ENCODE peak calls at places on chromosome 21, in six cellular contexts. Q is CD8-positive, alpha-beta T cell; M is foreskin fibroblast; P is thoracic aorta; O is PC-3; X is neural progenitor cell. J is an unnamed sample.

GRCh38 chr21:40043423-40043822 is 176.2 kb downstream of the PCP4 start:
- DNase-seq in Q (no peak), M (no peak), P (no peak), O (no peak), X (no peak), J (no peak)

GRCh38 chr21:33105088-33105487 is 35.1 kb downstream of the OLIG1 start:
- DNase-seq in Q (no peak), M (no peak), P (no peak), O (no peak), X (no peak), J (no peak)

GRCh38 chr21:32962286-32962685 is 63.4 kb upstream of the OLIG2 start:
- DNase-seq in Q (no peak), M (no peak), P (no peak), O (no peak), X (peak), J (no peak)

GRCh38 chr21:15301014-15301413 is 236.2 kb upstream of the NRIP1 start:
- DNase-seq in Q (no peak), M (no peak), P (no peak), O (no peak), X (peak), J (no peak)

GRCh38 chr21:45899317-45900033 is 82.1 kb upstream of the COL6A1 start:
- DNase-seq in Q (no peak), M (no peak), P (no peak), O (no peak), X (no peak), J (no peak)

GRCh38 chr21:28871388-28872015 is 121.2 kb downstream of the LTN1 start:
- DNase-seq in Q (no peak), M (peak), P (no peak), O (no peak), X (no peak), J (no peak)

GRCh38 chr21:34913786-34914185 is 135.3 kb downstream of the RUNX1 start:
- DNase-seq in Q (no peak), M (peak), P (no peak), O (no peak), X (no peak), J (no peak)

GRCh38 chr21:15731243-15731613 is 1.4 kb downstream of the USP25 start:
- DNase-seq in Q (no peak), M (no peak), P (no peak), O (peak), X (no peak), J (no peak)

GRCh38 chr21:42550817-42551216 is 37.2 kb downstream of the SLC37A1 start:
- DNase-seq in Q (no peak), M (no peak), P (no peak), O (no peak), X (no peak), J (no peak)

GRCh38 chr21:42733874-42734273 is 80.5 kb downstream of the PDE9A start:
- DNase-seq in Q (no peak), M (no peak), P (no peak), O (no peak), X (no peak), J (no peak)

GRCh38 chr21:34558960-34559631 is 47.1 kb upstream of the KCNE1 start:
- DNase-seq in Q (no peak), M (no peak), P (no peak), O (no peak), X (no peak), J (no peak)

GRCh38 chr21:27807596-27807995 is 840.7 kb upstream of the ADAMTS5 start:
- DNase-seq in Q (no peak), M (no peak), P (no peak), O (peak), X (no peak), J (no peak)

GRCh38 chr21:18030248-18030647 is 211.1 kb upstream of the C21orf91 start:
- DNase-seq in Q (no peak), M (no peak), P (no peak), O (peak), X (no peak), J (no peak)

GRCh38 chr21:37784591-37785318 is 131.5 kb downstream of the KCNJ6 start:
- DNase-seq in Q (no peak), M (peak), P (no peak), O (no peak), X (no peak), J (no peak)

GRCh38 chr21:40905251-40905650 is 58.3 kb upstream of the DSCAM start:
- DNase-seq in Q (no peak), M (no peak), P (no peak), O (no peak), X (no peak), J (no peak)

GRCh38 chr21:17949395-17949794 is 130.2 kb upstream of the C21orf91 start:
- DNase-seq in Q (no peak), M (no peak), P (no peak), O (no peak), X (no peak), J (no peak)

GRCh38 chr21:33089439-33089838 is 19.5 kb downstream of the OLIG1 start:
- DNase-seq in Q (no peak), M (no peak), P (no peak), O (peak), X (no peak), J (no peak)

GRCh38 chr21:46634966-46635323 is 529 bp upstream of the PRMT2 start:
- DNase-seq in Q (no peak), M (peak), P (peak), O (peak), X (peak), J (peak)

GRCh38 chr21:42308914-42309752 is 6.1 kb downstream of the TFF3 start:
- DNase-seq in Q (no peak), M (no peak), P (no peak), O (peak), X (no peak), J (no peak)

GRCh38 chr21:34335316-34335715 is 28.5 kb upstream of the KCNE2 start:
- DNase-seq in Q (no peak), M (peak), P (no peak), O (no peak), X (peak), J (no peak)

GRCh38 chr21:41494242-41494641 is 13.7 kb downstream of the TMPRSS2 start:
- DNase-seq in Q (no peak), M (no peak), P (no peak), O (no peak), X (no peak), J (no peak)

GRCh38 chr21:29875873-29876272 is 63.9 kb downstream of the GRIK1 start:
- DNase-seq in Q (no peak), M (no peak), P (no peak), O (no peak), X (no peak), J (no peak)

GRCh38 chr21:28220670-28221069 is 772.0 kb downstream of the LTN1 start:
- DNase-seq in Q (no peak), M (no peak), P (no peak), O (no peak), X (no peak), J (no peak)

GRCh38 chr21:46149205-46149901 is 6.0 kb downstream of the FTCD start:
- DNase-seq in Q (no peak), M (no peak), P (no peak), O (no peak), X (no peak), J (no peak)

GRCh38 chr21:41894922-41895557 is 15.9 kb upstream of the PRDM15 start:
- DNase-seq in Q (no peak), M (no peak), P (no peak), O (peak), X (no peak), J (no peak)

GRCh38 chr21:41653944-41654625 is 112.8 kb downstream of the RIPK4 start:
- DNase-seq in Q (no peak), M (peak), P (no peak), O (peak), X (no peak), J (no peak)

GRCh38 chr21:27647401-27647800 is 680.5 kb upstream of the ADAMTS5 start:
- DNase-seq in Q (no peak), M (no peak), P (no peak), O (no peak), X (no peak), J (no peak)

GRCh38 chr21:16945580-16945979 is 567.3 kb upstream of the CXADR start:
- DNase-seq in Q (no peak), M (no peak), P (no peak), O (no peak), X (no peak), J (no peak)

GRCh38 chr21:16942703-16943102 is 570.1 kb upstream of the CXADR start:
- DNase-seq in Q (no peak), M (peak), P (no peak), O (peak), X (peak), J (no peak)
- TF ChIP-seq CTCF in Q (no peak), M (peak), P (no peak), O (peak), X (peak), J (no peak)

GRCh38 chr21:38810826-38811164 is 5.1 kb downstream of the ETS2 start:
- DNase-seq in Q (no peak), M (no peak), P (no peak), O (no peak), X (no peak), J (no peak)
- H3K4me3 ChIP-seq in Q (no peak), M (no peak), P (peak), O (peak), X (no peak), J (no peak)

GRCh38 chr21:24011087-24011486 is 1596.2 kb downstream of the MRPL39 start:
- DNase-seq in Q (no peak), M (no peak), P (no peak), O (no peak), X (no peak), J (no peak)

DNA sequence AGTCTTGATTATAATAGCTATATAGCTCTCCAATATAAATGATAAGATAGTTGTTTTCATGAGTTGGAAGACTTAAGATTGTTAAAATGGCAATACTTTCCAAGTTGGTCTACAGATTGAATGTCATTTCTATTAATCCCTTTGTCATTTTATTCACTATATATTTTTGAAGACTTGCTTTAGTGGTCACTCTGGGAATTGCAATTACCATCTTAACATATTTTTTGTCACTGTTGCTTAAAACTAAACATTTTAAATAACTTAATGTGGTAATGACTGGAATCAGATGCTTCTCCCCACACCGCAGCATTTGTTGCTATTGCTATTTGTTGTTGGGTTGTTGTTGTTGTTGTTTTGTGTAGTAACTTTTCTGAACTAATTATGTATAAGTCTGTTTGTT is 1592.9 kb downstream of the MRPL39 start:
- DNase-seq in Q (no peak), M (no peak), P (no peak), O (no peak), X (no peak), J (no peak)
- TF ChIP-seq CTCF in Q (no peak), M (no peak), P (peak), O (peak), X (no peak), J (no peak)

DNA sequence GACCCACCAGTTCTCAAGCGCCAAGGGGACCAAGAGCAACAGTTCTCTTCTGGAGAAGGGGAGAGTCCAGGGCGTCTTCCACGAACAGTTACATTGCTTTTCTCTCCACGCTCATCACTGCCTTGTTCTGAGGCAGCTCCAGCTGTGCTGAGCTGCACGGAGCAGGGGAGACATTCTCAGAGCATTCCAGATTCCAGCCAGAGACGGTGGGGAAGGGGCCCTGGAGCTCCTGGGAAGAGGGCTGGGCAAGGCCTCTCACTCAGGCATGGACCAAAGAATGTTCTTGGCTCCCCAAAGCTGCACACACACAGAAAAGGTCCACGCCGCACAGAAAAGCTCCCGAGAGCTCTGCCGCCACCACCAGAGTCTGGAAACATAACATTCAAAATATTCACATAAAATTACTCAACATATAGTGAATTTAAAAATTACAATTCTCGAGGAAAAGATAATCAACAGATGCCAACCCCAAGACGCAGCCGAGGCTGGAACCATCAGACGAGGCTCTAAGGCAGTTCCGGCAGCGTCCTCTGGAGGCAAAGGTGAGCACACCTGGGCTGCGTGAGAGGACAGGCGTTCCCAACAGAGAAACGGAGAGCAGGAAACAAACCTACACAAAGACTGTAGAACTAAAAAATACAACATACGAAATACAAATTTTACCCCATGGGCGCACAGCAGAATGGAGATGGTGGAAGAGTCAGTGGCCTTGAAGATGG is 40.5 kb downstream of the UBE2G2 start:
- DNase-seq in Q (no peak), M (no peak), P (no peak), O (peak), X (peak), J (no peak)
- H3K4me3 ChIP-seq in Q (no peak), M (no peak), P (no peak), O (no peak), X (no peak), J (no peak)

GRCh38 chr21:23743821-23744220 is 1863.5 kb downstream of the MRPL39 start:
- DNase-seq in Q (no peak), M (no peak), P (no peak), O (no peak), X (no peak), J (no peak)

GRCh38 chr21:23740463-23740862 is 1866.8 kb downstream of the MRPL39 start:
- DNase-seq in Q (no peak), M (no peak), P (no peak), O (no peak), X (no peak), J (no peak)
- TF ChIP-seq CTCF in Q (no peak), M (no peak), P (no peak), O (peak), X (no peak), J (no peak)

GRCh38 chr21:44352253-44352860 is 1.1 kb upstream of the TRPM2 start:
- DNase-seq in Q (no peak), M (no peak), P (no peak), O (no peak), X (no peak), J (no peak)

GRCh38 chr21:44354001-44354405 is 582 bp downstream of the TRPM2 start:
- DNase-seq in Q (no peak), M (no peak), P (no peak), O (no peak), X (no peak), J (no peak)

GRCh38 chr21:44354775-44355771 is 1.7 kb downstream of the TRPM2 start:
- DNase-seq in Q (no peak), M (no peak), P (no peak), O (no peak), X (no peak), J (peak)

GRCh38 chr21:44351535-44352252 is 1.7 kb upstream of the TRPM2 start:
- DNase-seq in Q (no peak), M (no peak), P (no peak), O (no peak), X (no peak), J (no peak)

DNA sequence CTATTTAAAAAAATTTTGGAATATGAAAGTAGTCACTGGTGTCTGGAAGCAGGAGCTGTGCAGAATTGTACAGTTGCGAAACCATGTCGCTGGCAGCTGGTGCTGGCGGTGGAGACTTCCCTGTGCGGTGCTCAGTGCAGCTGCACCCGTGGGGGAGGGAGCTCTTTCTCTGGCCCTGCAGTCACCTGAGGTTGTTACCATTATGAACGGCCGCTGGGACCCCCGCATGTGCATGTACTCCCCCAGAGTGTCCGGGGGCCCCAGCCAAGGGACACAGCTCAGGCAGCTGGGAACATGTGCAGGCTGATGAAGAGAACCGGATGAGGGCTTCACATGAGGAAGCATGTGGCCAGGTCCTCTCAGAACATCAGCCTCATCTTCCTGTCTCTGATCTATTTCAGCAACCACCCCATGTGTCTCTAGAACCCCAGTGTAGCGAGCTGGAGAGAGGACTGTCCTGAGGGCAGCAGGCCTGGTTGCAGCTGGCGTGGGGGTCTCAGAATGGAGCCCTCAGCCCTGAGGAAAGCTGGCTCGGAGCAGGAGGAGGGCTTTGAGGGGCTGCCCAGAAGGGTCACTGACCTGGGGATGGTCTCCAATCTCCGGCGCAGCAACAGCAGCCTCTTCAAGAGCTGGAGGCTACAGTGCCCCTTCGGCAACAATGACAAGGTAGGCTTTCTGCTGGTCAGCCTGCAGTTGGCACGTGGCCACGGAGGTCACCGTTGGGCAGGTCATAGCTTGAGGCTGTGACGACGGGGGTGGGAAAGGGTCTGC is at the start of gene TRPM2:
- DNase-seq in Q (peak), M (peak), P (no peak), O (no peak), X (no peak), J (peak)
- H3K4me3 ChIP-seq in Q (peak), M (no peak), P (peak), O (no peak), X (no peak), J (no peak)

GRCh38 chr21:31103163-31103562 is 64.9 kb upstream of the KRTAP19-8 start:
- DNase-seq in Q (no peak), M (no peak), P (no peak), O (no peak), X (no peak), J (no peak)

GRCh38 chr21:31098576-31099005 is 60.3 kb upstream of the KRTAP19-8 start:
- DNase-seq in Q (peak), M (peak), P (peak), O (peak), X (peak), J (no peak)

GRCh38 chr21:31103571-31104265 is 65.4 kb upstream of the KRTAP19-8 start:
- DNase-seq in Q (no peak), M (no peak), P (no peak), O (no peak), X (no peak), J (no peak)

GRCh38 chr21:31099122-31099521 is 60.8 kb upstream of the KRTAP19-8 start:
- DNase-seq in Q (no peak), M (no peak), P (no peak), O (no peak), X (no peak), J (no peak)
- TF ChIP-seq CTCF in Q (no peak), M (no peak), P (no peak), O (no peak), X (no peak), J (no peak)

DNA sequence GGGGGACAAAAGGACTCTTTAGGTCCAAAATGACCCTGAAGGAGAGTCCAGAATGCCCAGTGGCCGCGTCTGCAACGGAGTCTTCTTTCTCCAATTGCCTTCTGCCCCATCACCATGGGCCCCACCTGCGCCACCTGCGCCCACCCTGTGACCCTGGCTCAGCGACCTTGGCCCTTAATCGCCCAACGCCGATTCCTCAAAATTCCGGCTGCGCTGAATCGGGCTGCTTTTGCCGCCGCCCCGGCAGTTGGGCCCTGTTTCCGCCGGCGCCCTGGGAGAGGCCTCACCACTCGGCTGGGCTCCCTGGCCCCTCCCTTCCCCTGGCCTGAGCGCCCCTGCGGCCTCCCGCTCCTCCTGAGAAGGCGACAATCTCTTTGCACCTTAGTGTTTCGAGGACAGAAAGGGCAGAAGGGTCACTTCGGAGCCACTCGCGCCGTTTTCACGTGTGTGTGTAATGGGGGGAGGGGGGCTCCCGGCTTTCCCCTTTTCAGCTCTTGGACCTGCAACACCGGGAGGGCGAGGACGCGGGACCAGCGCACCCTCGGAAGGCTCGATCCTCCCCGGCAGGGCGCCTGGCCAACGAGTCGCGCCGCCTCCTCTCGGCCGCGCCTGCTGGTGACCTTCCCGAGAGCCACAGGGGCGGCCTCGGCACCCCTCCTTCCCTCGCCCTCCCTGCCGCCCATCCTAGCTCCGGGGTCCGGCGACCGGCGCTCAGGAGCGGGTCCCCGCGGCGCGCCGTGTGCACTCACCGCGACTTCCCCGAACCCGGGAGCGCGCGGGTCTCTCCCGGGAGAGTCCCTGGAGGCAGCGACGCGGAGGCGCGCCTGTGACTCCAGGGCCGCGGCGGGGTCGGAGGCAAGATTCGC is 522 bp upstream of the SIM2 start:
- DNase-seq in Q (no peak), M (no peak), P (no peak), O (peak), X (peak), J (no peak)
- H3K4me3 ChIP-seq in Q (no peak), M (no peak), P (peak), O (peak), X (peak), J (no peak)

GRCh38 chr21:24590261-24590660 is 1017.0 kb downstream of the MRPL39 start:
- DNase-seq in Q (no peak), M (no peak), P (no peak), O (no peak), X (no peak), J (no peak)

DNA sequence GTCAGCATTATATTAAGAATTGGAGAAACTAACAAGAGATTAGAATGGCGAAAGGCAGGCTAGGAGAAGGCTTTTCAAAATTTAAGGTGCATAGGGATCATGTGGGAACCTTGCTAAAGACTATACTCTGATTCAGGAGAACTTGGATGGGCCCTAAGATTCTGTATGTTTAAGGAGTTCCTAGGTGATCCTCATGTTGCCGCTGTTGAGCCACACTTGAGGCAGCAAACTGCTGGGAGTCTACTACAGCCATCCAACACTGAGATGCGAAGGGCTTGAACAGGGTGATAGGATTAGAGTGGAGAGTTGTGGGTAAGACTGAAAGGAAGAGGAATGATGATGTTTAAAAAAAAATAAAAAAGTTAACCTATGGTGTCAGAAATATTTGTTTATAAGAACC is 1013.2 kb downstream of the MRPL39 start:
- DNase-seq in Q (no peak), M (no peak), P (no peak), O (no peak), X (no peak), J (no peak)
- TF ChIP-seq CTCF in Q (no peak), M (no peak), P (no peak), O (no peak), X (no peak), J (no peak)